ENCODE peak calls at places on chromosome 7, in five cellular contexts. U, G, S, A and T are unnamed samples.

GRCh38 chr7:100679129-100679926 is 5.8 kb downstream of the GNB2 start:
- DNase-seq in S (no peak), U (no peak), A (no peak), G (peak), T (no peak)

GRCh38 chr7:19101911-19102310 is 15.5 kb downstream of the TWIST1 start:
- DNase-seq in U (no peak), S (no peak), A (no peak), G (no peak), T (no peak)

GRCh38 chr7:133961724-133962123 is 165.4 kb upstream of the LRGUK start:
- DNase-seq in G (no peak), A (no peak), U (no peak), S (no peak), T (no peak)

GRCh38 chr7:142153400-142153799 is 41.9 kb downstream of the MGAM2 start:
- DNase-seq in A (no peak), S (peak), G (peak), U (no peak), T (no peak)

GRCh38 chr7:39691821-39692220 is 68.4 kb downstream of the RALA start:
- DNase-seq in U (no peak), G (no peak), A (no peak), S (no peak), T (no peak)

GRCh38 chr7:139396323-139396951 is 36.7 kb downstream of the LUC7L2 start:
- DNase-seq in A (no peak), S (no peak), U (no peak), G (no peak), T (no peak)

GRCh38 chr7:70215491-70215890 is 617.2 kb downstream of the AUTS2 start:
- DNase-seq in A (no peak), U (no peak), S (no peak), G (no peak), T (no peak)

GRCh38 chr7:40612298-40612697 is 477.5 kb downstream of the SUGCT start:
- DNase-seq in U (no peak), G (no peak), A (no peak), S (no peak), T (no peak)

GRCh38 chr7:503575-504111 is 16.0 kb downstream of the PDGFA start:
- DNase-seq in S (no peak), A (no peak), U (no peak), G (no peak), T (no peak)

GRCh38 chr7:73519867-73520672 is 2.0 kb downstream of the BAZ1B start:
- DNase-seq in A (no peak), U (no peak), S (no peak), G (no peak), T (no peak)

GRCh38 chr7:29077854-29078253 is 68.5 kb downstream of the CPVL start:
- DNase-seq in A (no peak), S (no peak), G (no peak), U (no peak), T (no peak)